ENCODE peak calls at places on chromosomes 13 and 19, in four cellular contexts. H, J, N and B are unnamed samples.

GRCh38 chr13:39132286-39132685 is 94.0 kb downstream of the NHLRC3 start:
- DNase-seq in H (no peak), J (no peak), N (no peak), B (no peak)

GRCh38 chr19:48102870-48103751 is 7.5 kb downstream of the PLA2G4C start:
- DNase-seq in H (peak; percentile 85), J (no peak), N (peak; percentile 82), B (peak; percentile 53)

GRCh38 chr19:55088543-55089265 is 13.0 kb downstream of the EPS8L1 start:
- DNase-seq in N (peak; percentile 88), J (no peak), H (peak; percentile 81), B (peak; percentile 59)

GRCh38 chr19:17089238-17089637 is 13.7 kb downstream of the MYO9B start:
- DNase-seq in N (no peak), J (no peak), H (no peak), B (no peak)

GRCh38 chr19:532578-533484 is 1.3 kb downstream of the CDC34 start:
- DNase-seq in N (peak; percentile 72), J (no peak), H (peak; percentile 38), B (peak; percentile 60)

GRCh38 chr13:100235311-100235901 is 146.5 kb downstream of the PCCA start:
- DNase-seq in J (no peak), H (peak; percentile 23), N (peak; percentile 25), B (peak; percentile 60)

GRCh38 chr13:93875527-93875926 is 604.0 kb downstream of the DCT start:
- DNase-seq in J (no peak), H (no peak), N (no peak), B (no peak)

GRCh38 chr19:12996542-12997094 is 1.3 kb downstream of the NFIX start:
- DNase-seq in N (peak; percentile 72), J (no peak), H (no peak), B (peak; percentile 38)

GRCh38 chr19:1069009-1069779 is 2.2 kb downstream of the ARHGAP45 start:
- DNase-seq in H (no peak), N (no peak), J (no peak), B (no peak)

GRCh38 chr19:2981898-2982297 is 4.5 kb downstream of the TLE6 start:
- DNase-seq in J (no peak), N (no peak), H (no peak), B (no peak)

GRCh38 chr19:2982556-2982955 is 5.2 kb downstream of the TLE6 start:
- DNase-seq in N (no peak), H (no peak), J (no peak), B (no peak)

GRCh38 chr19:2983351-2984195 is 6.2 kb downstream of the TLE6 start:
- DNase-seq in J (peak; percentile 83), N (no peak), H (no peak), B (no peak)

GRCh38 chr19:2982983-2983350 is 5.6 kb downstream of the TLE6 start:
- DNase-seq in H (no peak), J (no peak), N (no peak), B (no peak)

DNA sequence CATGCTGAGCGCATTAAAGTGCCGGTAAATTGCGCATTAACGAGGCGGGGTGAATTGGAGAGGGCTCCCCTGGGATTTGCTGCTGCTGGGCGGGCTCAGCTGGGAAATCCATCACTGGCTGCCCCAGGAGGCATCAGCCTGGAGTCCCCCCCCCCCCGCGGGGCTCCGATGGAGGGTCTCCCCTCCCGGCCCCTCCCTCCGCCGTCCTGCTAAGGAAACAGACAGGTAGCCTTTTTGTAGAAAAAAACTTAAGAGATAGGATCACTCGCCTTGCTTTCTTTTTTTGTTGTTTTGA is 6.8 kb downstream of the TLE6 start:
- DNase-seq in J (no peak), N (no peak), H (no peak), B (no peak)
- TF ChIP-seq PHF8 in J (no peak), N (no peak), H (no peak), B (no peak)

GRCh38 chr13:68078457-68078856 is 848.3 kb upstream of the PCDH9 start:
- DNase-seq in J (no peak), N (no peak), H (no peak), B (no peak)
- TF ChIP-seq PHF8 in J (no peak), N (no peak), H (no peak), B (no peak)

GRCh38 chr19:42185281-42185680 is 32.2 kb downstream of the DEDD2 start:
- DNase-seq in N (no peak), J (no peak), H (no peak), B (no peak)
- TF ChIP-seq PHF8 in N (no peak), J (no peak), H (no peak), B (no peak)

GRCh38 chr13:51768976-51769375 is 35.0 kb downstream of the DHRS12 start:
- DNase-seq in H (no peak), J (no peak), N (no peak), B (no peak)

GRCh38 chr13:51767100-51767499 is 36.9 kb downstream of the DHRS12 start:
- DNase-seq in J (no peak), N (no peak), H (no peak), B (no peak)

GRCh38 chr13:51769455-51770127 is 34.4 kb downstream of the DHRS12 start:
- DNase-seq in J (no peak), N (no peak), H (no peak), B (no peak)

GRCh38 chr13:51770160-51770559 is 33.8 kb downstream of the DHRS12 start:
- DNase-seq in N (no peak), H (no peak), J (no peak), B (peak; percentile 15)

GRCh38 chr13:51768378-51768921 is 35.5 kb downstream of the DHRS12 start:
- DNase-seq in H (no peak), J (no peak), N (no peak), B (no peak)
- TF ChIP-seq PHF8 in H (no peak), J (no peak), N (no peak), B (no peak)

GRCh38 chr13:66794340-66795031 is 435.6 kb downstream of the PCDH9 start:
- DNase-seq in H (no peak), N (peak; percentile 2), J (no peak), B (no peak)
- TF ChIP-seq PHF8 in H (no peak), N (no peak), J (no peak), B (no peak)

GRCh38 chr13:69107436-69107835 is 1000.2 kb upstream of the ATXN8OS start:
- DNase-seq in N (no peak), J (no peak), H (no peak), B (no peak)

GRCh38 chr13:69108486-69108885 is 999.1 kb upstream of the ATXN8OS start:
- DNase-seq in J (no peak), N (no peak), H (no peak), B (no peak)

DNA sequence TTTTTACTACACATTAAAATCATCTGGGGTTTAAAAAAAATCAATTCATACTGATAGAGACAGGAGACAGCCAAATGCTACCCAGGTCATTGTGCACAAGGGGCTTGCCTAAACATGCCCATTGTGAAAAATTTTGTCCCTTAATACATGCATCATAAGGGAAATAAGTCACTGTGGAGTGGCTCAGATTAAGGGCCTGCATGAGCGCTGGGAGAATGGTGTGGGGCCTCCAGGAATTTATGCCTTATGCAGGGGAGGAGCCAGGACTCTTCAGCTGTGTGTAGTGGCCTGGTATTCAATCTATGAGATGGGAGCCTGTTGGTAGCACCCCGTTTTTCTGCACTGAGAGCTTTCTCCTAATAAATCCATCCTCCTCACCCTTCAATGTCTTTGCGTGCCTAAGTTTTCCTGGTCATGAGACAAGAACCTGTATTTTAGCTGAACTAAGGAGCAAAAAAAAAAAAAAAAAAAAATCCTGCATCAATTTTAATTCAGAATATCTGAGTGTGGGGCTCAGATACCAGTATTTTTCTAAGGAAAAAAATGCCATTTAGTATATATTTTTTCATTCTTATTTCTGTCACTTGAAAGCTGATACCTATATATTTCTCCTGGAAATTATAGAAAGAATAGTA is 997.6 kb upstream of the ATXN8OS start:
- DNase-seq in N (no peak), H (no peak), J (no peak), B (no peak)
- TF ChIP-seq PHF8 in N (no peak), H (no peak), J (no peak), B (no peak)

DNA sequence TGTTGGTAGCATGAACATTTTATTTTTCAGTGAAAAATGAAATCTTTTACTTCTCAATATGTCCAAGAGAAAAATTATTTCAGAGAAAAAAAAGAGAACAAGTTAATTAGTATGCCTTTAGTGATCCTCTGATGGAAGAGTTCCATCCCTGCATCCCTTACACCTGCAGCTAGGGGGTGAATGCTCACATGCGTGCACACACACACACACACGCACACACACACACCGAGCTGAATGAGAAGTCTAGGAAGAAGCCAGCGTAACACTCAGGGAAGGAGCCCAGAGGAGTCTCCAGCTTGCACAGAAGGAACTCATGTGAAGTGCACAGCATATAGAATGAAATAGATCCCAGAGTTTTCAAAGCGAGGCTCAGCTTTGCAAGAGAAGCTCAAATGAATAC is 510.5 kb downstream of the IRS2 start:
- DNase-seq in N (no peak), H (no peak), J (no peak), B (no peak)
- TF ChIP-seq PHF8 in N (no peak), H (no peak), J (no peak), B (no peak)